ENCODE peak calls at places on chromosomes 12 and 14, in five cellular contexts. E, G, D, H and R are unnamed samples.

GRCh38 chr14:67532998-67533753 is at the start of gene PLEKHH1:
- DNase-seq in H (peak; percentile 85), G (peak; percentile 75), D (peak; percentile 82), E (peak; percentile 92), R (peak; percentile 69)

GRCh38 chr14:68650403-68650994 is 142.4 kb downstream of the ZFP36L1 start:
- DNase-seq in H (no peak), E (no peak), G (no peak), D (peak; percentile 42), R (no peak)

GRCh38 chr12:55019784-55020183 is at the start of gene NEUROD4:
- DNase-seq in E (peak; percentile 97), D (peak; percentile 66), H (peak; percentile 40), G (peak; percentile 16), R (no peak)

GRCh38 chr12:66438601-66439000 is 136.3 kb downstream of the HELB start:
- DNase-seq in H (no peak), G (no peak), D (no peak), E (no peak), R (no peak)

GRCh38 chr14:23571701-23572523 is 4.3 kb upstream of the AP1G2 start:
- DNase-seq in H (no peak), G (no peak), D (no peak), E (no peak), R (no peak)

GRCh38 chr12:12899530-12900380 is 8.4 kb downstream of the GPRC5A start:
- DNase-seq in D (no peak), E (no peak), H (no peak), G (no peak), R (no peak)

GRCh38 chr12:121805171-121805687 is 1.4 kb downstream of the SETD1B start:
- DNase-seq in G (no peak), H (no peak), D (no peak), E (no peak), R (no peak)

GRCh38 chr12:59040651-59041050 is 120.3 kb upstream of the LRIG3 start:
- DNase-seq in E (peak; percentile 39), H (no peak), D (no peak), G (no peak), R (no peak)

GRCh38 chr14:81314443-81315175 is 85.5 kb downstream of the STON2 start:
- DNase-seq in H (no peak), G (no peak), D (no peak), E (no peak), R (no peak)

GRCh38 chr14:65019944-65020566 is 33.4 kb downstream of the FNTB start:
- DNase-seq in E (peak; percentile 83), H (peak; percentile 41), D (peak; percentile 52), G (peak; percentile 59), R (no peak)

GRCh38 chr12:54259194-54260011 is 20.5 kb downstream of the CBX5 start:
- DNase-seq in H (peak; percentile 55), E (peak; percentile 98), D (peak; percentile 92), G (peak; percentile 38), R (no peak)

GRCh38 chr12:3920378-3921141 is 47.4 kb upstream of the PARP11 start:
- DNase-seq in H (no peak), G (no peak), E (no peak), D (no peak), R (no peak)

GRCh38 chr14:67461341-67461985 is 27.1 kb downstream of the TMEM229B start:
- DNase-seq in H (no peak), G (no peak), E (no peak), D (no peak), R (peak; percentile 28)

GRCh38 chr12:65306603-65307501 is 28.4 kb downstream of the MSRB3 start:
- DNase-seq in G (no peak), H (no peak), D (peak; percentile 17), E (peak; percentile 63), R (no peak)

GRCh38 chr14:104316121-104316722 is 177.8 kb downstream of the KIF26A start:
- DNase-seq in G (no peak), E (no peak), D (no peak), H (peak; percentile 17), R (peak; percentile 46)

GRCh38 chr12:25957898-25958253 is 606 bp upstream of the RASSF8 start:
- DNase-seq in E (peak; percentile 46), D (no peak), H (no peak), G (no peak), R (no peak)

GRCh38 chr12:126248871-126249403 is 1183.7 kb downstream of the AACS start:
- DNase-seq in G (no peak), H (no peak), E (peak; percentile 2), D (no peak), R (no peak)

GRCh38 chr14:33679461-33680225 is 271.2 kb downstream of the EGLN3 start:
- DNase-seq in H (no peak), G (no peak), D (no peak), E (no peak), R (no peak)

GRCh38 chr12:107027304-107028053 is 40.5 kb upstream of the MTERF2 start:
- DNase-seq in H (no peak), G (peak; percentile 49), D (no peak), E (no peak), R (peak; percentile 40)

GRCh38 chr14:28482644-28483043 is 283.9 kb upstream of the FOXG1 start:
- DNase-seq in H (no peak), E (no peak), D (no peak), G (no peak), R (no peak)

GRCh38 chr14:94411638-94412037 is 23.2 kb upstream of the SERPINA1 start:
- DNase-seq in H (no peak), D (no peak), G (peak; percentile 66), E (no peak), R (no peak)

GRCh38 chr12:64194333-64195149 is 27.6 kb downstream of the KICS2 start:
- DNase-seq in E (no peak), G (no peak), D (no peak), H (no peak), R (no peak)

GRCh38 chr14:44785096-44785495 is 176.7 kb downstream of the KLHL28 start:
- DNase-seq in H (no peak), E (no peak), G (no peak), D (no peak), R (no peak)

GRCh38 chr14:100790785-100791667 is 34.9 kb upstream of the MEG3 start:
- DNase-seq in E (no peak), H (no peak), G (no peak), D (peak; percentile 90), R (no peak)

GRCh38 chr14:96084796-96085195 is 45.6 kb downstream of the C14orf132 start:
- DNase-seq in D (no peak), E (no peak), H (no peak), G (no peak), R (no peak)
- H3K4me1 ChIP-seq in D (no peaks in the 10 kb centered on the region), E (no peaks in the 10 kb centered on the region), H (peaks cover 16% of the 10 kb centered on the region), G (no peaks in the 10 kb centered on the region), R (no peaks in the 10 kb centered on the region)

GRCh38 chr14:50063876-50064420 is 52.4 kb downstream of the VCPKMT start:
- DNase-seq in D (no peak), H (no peak), E (no peak), G (no peak), R (no peak)

GRCh38 chr14:50060871-50061663 is 55.3 kb downstream of the VCPKMT start:
- DNase-seq in G (peak; percentile 72), D (peak; percentile 74), H (no peak), E (peak; percentile 80), R (peak; percentile 73)

GRCh38 chr14:50061664-50062437 is 54.5 kb downstream of the VCPKMT start:
- DNase-seq in D (peak; percentile 52), H (peak; percentile 61), E (no peak), G (no peak), R (no peak)

GRCh38 chr14:50064993-50065392 is 51.4 kb downstream of the VCPKMT start:
- DNase-seq in H (peak; percentile 45), D (no peak), E (no peak), G (no peak), R (no peak)

DNA sequence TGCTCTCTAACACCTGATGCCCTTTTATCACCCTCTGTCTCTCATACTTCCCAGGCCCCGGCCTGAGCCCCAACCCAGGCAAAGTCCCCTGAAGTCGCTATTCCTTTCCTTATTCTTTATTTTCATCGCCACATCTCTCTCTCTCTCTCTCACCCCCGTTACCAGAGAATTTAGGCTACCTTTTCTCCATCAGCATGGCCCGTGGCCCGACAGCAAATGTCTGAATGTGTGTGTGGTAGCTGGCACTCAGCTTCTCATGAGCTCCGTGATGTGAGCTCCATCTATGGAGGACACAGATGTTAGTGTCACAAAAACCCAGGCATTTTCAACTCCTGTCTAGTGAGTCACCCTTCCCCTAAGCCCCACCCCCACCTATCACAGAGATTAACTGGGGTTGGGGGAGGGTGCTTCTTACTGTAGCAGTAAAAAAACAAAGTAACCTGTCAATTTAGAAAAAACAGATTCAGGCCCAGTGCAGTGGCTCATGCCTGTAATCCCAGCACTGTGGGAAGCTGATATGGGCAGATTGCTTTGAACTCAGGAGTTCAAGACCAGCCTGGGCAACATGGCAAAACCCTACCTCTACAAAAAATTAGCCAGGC is 53.8 kb downstream of the VCPKMT start:
- DNase-seq in H (peak; percentile 38), D (peak; percentile 89), E (peak; percentile 59), G (no peak), R (no peak)
- TF ChIP-seq POLR2AphosphoS5 in H (no peak), D (peak; percentile 55), E (no peak), G (no peak), R (no peak)

GRCh38 chr12:120618954-120619615 is 21.3 kb upstream of the CABP1 start:
- DNase-seq in G (no peak), H (no peak), D (no peak), E (peak; percentile 22), R (no peak)
- H3K27ac ChIP-seq in G (no peak overlapping the region), H (no peak overlapping the region), D (no peak overlapping the region), E (no peak overlapping the region), R (no peak overlapping the region)

GRCh38 chr12:51395283-51396230 is 4.4 kb upstream of the GALNT6 start:
- DNase-seq in E (no peak), D (peak; percentile 79), G (no peak), H (no peak), R (no peak)
- H3K4me1 ChIP-seq in E (peaks cover 10% of the 10 kb centered on the region), D (peaks cover 27% of the 10 kb centered on the region), G (no peaks in the 10 kb centered on the region), H (peaks cover 23% of the 10 kb centered on the region), R (no peaks in the 10 kb centered on the region)

DNA sequence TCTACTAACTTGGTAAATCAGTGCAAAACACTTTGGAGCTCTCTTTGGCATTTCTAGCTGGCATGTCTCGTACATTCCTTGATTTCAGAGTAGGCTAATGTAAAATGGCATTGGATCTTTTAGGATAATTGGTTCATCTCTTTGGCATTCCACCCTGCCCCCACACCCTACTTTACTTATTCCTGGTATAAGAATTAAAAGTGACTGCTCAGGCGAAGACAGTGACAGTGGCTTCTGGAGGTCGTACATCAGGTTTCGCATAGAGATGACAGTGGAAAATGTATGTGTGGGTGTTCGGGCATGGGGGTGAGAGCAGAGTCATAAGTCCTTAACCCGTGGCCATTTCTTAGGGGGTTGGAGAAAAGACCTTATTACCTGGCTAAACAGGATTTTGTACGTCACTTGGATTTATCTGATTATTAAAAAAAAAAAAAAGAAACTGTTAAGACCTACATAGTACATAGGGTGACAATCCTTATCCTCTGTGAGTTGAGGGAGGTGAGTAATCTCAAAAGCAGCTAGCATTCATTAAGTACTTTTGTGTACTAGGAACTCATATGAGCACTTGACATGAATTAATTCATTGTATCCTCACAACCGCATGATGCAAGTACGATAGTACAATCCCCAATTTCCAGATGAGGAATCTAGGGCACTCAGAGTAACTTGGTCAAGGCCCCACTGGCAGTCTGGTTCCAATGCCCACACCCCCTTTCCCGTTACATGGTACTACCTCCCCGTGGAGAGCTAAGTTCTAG is 22.4 kb upstream of the KCNK13 start:
- DNase-seq in D (no peak), G (no peak), E (no peak), H (no peak), R (no peak)
- TF ChIP-seq POLR2AphosphoS5 in D (no peak), G (no peak), E (no peak), H (no peak), R (no peak)